ENCODE peak calls at places on chromosome 18, in seven cellular contexts. S is osteoblast, E is trophoblast cell, L is right cardiac atrium, T is pancreas, H is PC-9, F is OCI-LY7. A is an unnamed sample.

GRCh38 chr18:67636597-67637385 is 120.3 kb upstream of the DSEL start:
- DNase-seq in H (no peak), F (no peak), S (no peak), L (no peak), E (no peak), T (no peak), A (no peak)

GRCh38 chr18:50836521-50836957 is 16.7 kb upstream of the MRO start:
- DNase-seq in F (peak; percentile 47), E (no peak), H (peak; percentile 99), T (no peak), L (no peak), S (no peak), A (peak; percentile 39)

GRCh38 chr18:12579775-12580174 is 78.1 kb downstream of the SPIRE1 start:
- DNase-seq in F (no peak), H (no peak), T (no peak), S (no peak), L (no peak), E (peak; percentile 51), A (peak; percentile 59)

GRCh38 chr18:7921938-7922587 is 354.9 kb downstream of the PTPRM start:
- DNase-seq in S (no peak), T (no peak), F (no peak), E (peak; percentile 47), H (peak; percentile 88), L (no peak), A (no peak)

GRCh38 chr18:44792456-44793080 is 111.9 kb downstream of the SETBP1 start:
- DNase-seq in S (no peak), L (no peak), E (peak; percentile 76), H (no peak), F (no peak), T (no peak), A (no peak)

GRCh38 chr18:23194150-23194968 is 59.1 kb downstream of the CABLES1 start:
- DNase-seq in T (no peak), H (no peak), E (no peak), F (no peak), S (no peak), L (no peak), A (no peak)

GRCh38 chr18:5467666-5468065 is 76.1 kb downstream of the EPB41L3 start:
- DNase-seq in H (no peak), E (no peak), F (no peak), L (no peak), T (no peak), S (no peak), A (no peak)

GRCh38 chr18:23881778-23882177 is 132.8 kb upstream of the TTC39C start:
- DNase-seq in L (peak; percentile 56), H (no peak), T (peak; percentile 83), S (no peak), F (no peak), E (no peak), A (no peak)

GRCh38 chr18:4433762-4434161 is 21.3 kb downstream of the DLGAP1 start:
- DNase-seq in S (no peak), E (no peak), L (no peak), T (no peak), F (no peak), H (no peak), A (no peak)

GRCh38 chr18:37675699-37676098 is 110.1 kb upstream of the CELF4 start:
- DNase-seq in S (no peak), F (no peak), E (no peak), L (no peak), H (no peak), T (no peak), A (no peak)

GRCh38 chr18:26089247-26090129 is 925 bp downstream of the SS18 start:
- DNase-seq in E (peak; percentile 32), S (peak; percentile 77), F (peak; percentile 41), L (no peak), H (no peak), T (no peak), A (peak; percentile 50)

GRCh38 chr18:37769846-37770245 is 204.2 kb upstream of the CELF4 start:
- DNase-seq in F (no peak), S (no peak), E (no peak), L (no peak), H (no peak), T (no peak), A (no peak)

GRCh38 chr18:55485666-55486065 is 102.3 kb downstream of the TCF4 start:
- DNase-seq in H (no peak), F (no peak), E (no peak), L (no peak), T (no peak), S (peak; percentile 41), A (no peak)

GRCh38 chr18:77066101-77066500 is 66.5 kb downstream of the MBP start:
- DNase-seq in S (no peak), H (no peak), T (no peak), F (no peak), E (no peak), L (peak; percentile 33), A (no peak)

GRCh38 chr18:3898866-3899613 is 449.1 kb downstream of the TGIF1 start:
- DNase-seq in F (no peak), H (no peak), E (no peak), S (no peak), L (no peak), T (no peak), A (no peak)

GRCh38 chr18:22309191-22309590 is 108.5 kb downstream of the CTAGE1 start:
- DNase-seq in F (no peak), T (no peak), S (no peak), L (no peak), E (peak; percentile 32), H (no peak), A (no peak)

GRCh38 chr18:75291460-75291859 is 80.9 kb downstream of the TSHZ1 start:
- DNase-seq in T (no peak), H (no peak), L (no peak), E (no peak), S (no peak), F (no peak), A (no peak)

GRCh38 chr18:62988467-62988866 is 273.1 kb downstream of the PHLPP1 start:
- DNase-seq in T (no peak), L (no peak), S (no peak), H (no peak), E (no peak), F (no peak), A (no peak)
- H3K4me3 ChIP-seq in T (no peak overlapping the region), L (no peak overlapping the region), S (peak overlapping the region; percentile 12), H (no peak overlapping the region), E (no peak overlapping the region), F (no peak overlapping the region), A (no peak overlapping the region)

GRCh38 chr18:58894937-58895336 is 30.3 kb downstream of the ZNF532 start:
- DNase-seq in T (no peak), E (no peak), H (no peak), S (no peak), L (peak; percentile 59), F (no peak), A (no peak)

GRCh38 chr18:58895385-58895784 is 30.7 kb downstream of the ZNF532 start:
- DNase-seq in L (no peak), T (no peak), H (no peak), S (no peak), F (no peak), E (no peak), A (no peak)

GRCh38 chr18:58892536-58892935 is 27.9 kb downstream of the ZNF532 start:
- DNase-seq in H (no peak), E (no peak), L (no peak), S (no peak), F (no peak), T (no peak), A (no peak)

GRCh38 chr18:58893388-58894099 is 28.9 kb downstream of the ZNF532 start:
- DNase-seq in E (no peak), T (no peak), L (no peak), F (no peak), H (no peak), S (no peak), A (no peak)

GRCh38 chr18:58891753-58892152 is 27.1 kb downstream of the ZNF532 start:
- DNase-seq in F (no peak), T (no peak), E (no peak), S (no peak), H (no peak), L (no peak), A (no peak)
- H3K4me3 ChIP-seq in F (no peak overlapping the region), T (no peak overlapping the region), E (no peak overlapping the region), S (peak overlapping the region; percentile 61), H (no peak overlapping the region), L (peak overlapping the region; percentile 9), A (no peak overlapping the region)

DNA sequence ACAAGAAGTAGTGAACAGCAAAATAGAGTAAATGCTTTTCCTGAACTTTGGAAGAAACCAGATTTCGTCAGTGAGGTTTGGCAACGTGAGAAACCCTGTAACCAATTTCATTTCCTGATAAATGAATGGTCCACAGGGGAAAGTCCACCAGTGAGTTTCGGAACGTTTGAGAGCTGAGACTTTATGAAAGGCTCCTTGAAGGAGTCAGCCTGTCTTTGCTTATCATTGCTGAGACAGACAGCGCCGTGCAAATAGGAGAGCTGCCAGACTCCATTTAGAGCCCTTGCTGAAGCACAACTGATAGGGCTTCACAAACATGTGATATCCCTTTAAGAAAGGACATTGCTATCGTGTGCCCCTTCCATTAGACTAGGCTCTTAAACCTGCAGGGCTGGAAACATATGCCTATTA is 121.8 kb upstream of the SMAD7 start:
- DNase-seq in H (no peak), E (no peak), L (peak; percentile 88), F (no peak), S (peak; percentile 76), T (no peak), A (no peak)
- H3K4me3 ChIP-seq in H (no peak overlapping the region), E (no peak overlapping the region), L (peak overlapping the region; percentile 7), F (no peak overlapping the region), S (peak overlapping the region; percentile 50), T (no peak overlapping the region), A (no peak overlapping the region)

GRCh38 chr18:60980422-60981005 is 352.7 kb upstream of the CDH20 start:
- DNase-seq in L (no peak), E (no peak), S (no peak), H (no peak), F (no peak), T (no peak), A (no peak)

GRCh38 chr18:60981651-60982050 is 351.6 kb upstream of the CDH20 start:
- DNase-seq in S (peak; percentile 9), F (no peak), L (no peak), T (no peak), H (no peak), E (no peak), A (no peak)

GRCh38 chr18:60975419-60975818 is 357.8 kb upstream of the CDH20 start:
- DNase-seq in S (no peak), F (no peak), T (no peak), H (no peak), L (no peak), E (no peak), A (no peak)

GRCh38 chr18:60982296-60982695 is 350.9 kb upstream of the CDH20 start:
- DNase-seq in H (no peak), T (no peak), E (no peak), S (no peak), L (no peak), F (no peak), A (no peak)

DNA sequence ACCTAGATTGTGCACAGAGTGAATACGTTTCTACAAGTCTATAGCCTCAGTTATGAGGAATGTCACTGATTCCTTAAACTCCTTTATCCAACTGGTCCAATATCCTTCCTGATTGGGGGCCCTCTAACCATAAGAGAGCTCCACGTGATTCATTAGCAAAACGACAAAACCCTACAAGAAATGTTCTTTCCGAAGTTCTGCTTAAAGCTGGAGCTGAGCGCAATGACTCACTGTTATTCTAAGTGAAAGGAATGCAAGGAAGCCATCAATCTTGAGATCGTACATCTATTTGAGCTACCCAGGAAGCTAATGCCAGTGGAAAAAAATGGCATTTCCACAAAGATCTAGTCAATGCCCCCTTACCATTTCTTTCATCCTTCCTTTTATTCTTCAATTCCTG is 354.9 kb upstream of the CDH20 start:
- DNase-seq in H (no peak), E (peak; percentile 40), S (no peak), F (no peak), L (no peak), T (no peak), A (no peak)
- H3K4me3 ChIP-seq in H (no peak overlapping the region), E (no peak overlapping the region), S (no peak overlapping the region), F (no peak overlapping the region), L (no peak overlapping the region), T (no peak overlapping the region), A (no peak overlapping the region)

GRCh38 chr18:49368876-49369440 is 91.5 kb downstream of the DYM start:
- DNase-seq in H (no peak), F (no peak), T (peak; percentile 68), E (no peak), L (peak; percentile 54), S (no peak), A (no peak)
- H3K4me3 ChIP-seq in H (no peak overlapping the region), F (no peak overlapping the region), T (no peak overlapping the region), E (no peak overlapping the region), L (no peak overlapping the region), S (no peak overlapping the region), A (no peak overlapping the region)

A was measured in GM12865.